ENCODE peak calls at places on chromosomes 3 and 15, in four cellular contexts. J is GM10248, H is GM20000, G is brain microvascular endothelial cell. X is an unnamed sample.

GRCh38 chr3:100045696-100046095 is 68.6 kb downstream of the FILIP1L start:
- DNase-seq in H (no peak), G (peak), J (no peak), X (no peak)

GRCh38 chr3:168040624-168041208 is 55.0 kb downstream of the GOLIM4 start:
- DNase-seq in G (peak), J (peak), H (peak), X (no peak)

GRCh38 chr15:50287324-50288116 is 22.0 kb upstream of the HDC start:
- DNase-seq in J (no peak), G (no peak), H (no peak), X (no peak)

GRCh38 chr3:149004622-149005021 is 13.3 kb downstream of the GYG1 start:
- DNase-seq in G (peak), H (no peak), J (no peak), X (no peak)

GRCh38 chr3:4583441-4583840 is 90.3 kb downstream of the ITPR1 start:
- DNase-seq in J (no peak), G (no peak), H (no peak), X (no peak)

GRCh38 chr15:39886418-39886817 is 33.6 kb downstream of the GPR176 start:
- DNase-seq in H (no peak), J (no peak), G (no peak), X (no peak)

GRCh38 chr3:15319575-15319974 is 12.8 kb downstream of the SH3BP5 start:
- DNase-seq in J (no peak), G (peak), H (no peak), X (no peak)

GRCh38 chr3:37864904-37865303 is 3.2 kb downstream of the CTDSPL start:
- DNase-seq in J (no peak), G (no peak), H (peak), X (no peak)

GRCh38 chr15:83090465-83090864 is 17.0 kb upstream of the TM6SF1 start:
- DNase-seq in J (no peak), H (no peak), G (no peak), X (no peak)

GRCh38 chr15:59594493-59594942 is 17.1 kb upstream of the GCNT3 start:
- DNase-seq in H (no peak), J (no peak), G (peak), X (no peak)

GRCh38 chr15:42921049-42921731 is 612 bp upstream of the TTBK2 start:
- DNase-seq in H (peak), J (peak), G (peak), X (no peak)

GRCh38 chr15:34883633-34884032 is 85.9 kb downstream of the AQR start:
- DNase-seq in G (peak), J (no peak), H (no peak), X (no peak)

GRCh38 chr3:65672876-65673815 is 365.6 kb downstream of the MAGI1 start:
- DNase-seq in H (peak), G (peak), J (peak), X (no peak)

GRCh38 chr3:119434703-119435102 is 28.7 kb downstream of the TMEM39A start:
- DNase-seq in H (no peak), G (no peak), J (no peak), X (no peak)

GRCh38 chr3:149908558-149908957 is 62.1 kb downstream of the PFN2 start:
- DNase-seq in J (no peak), G (no peak), H (no peak), X (no peak)

GRCh38 chr15:52783191-52783829 is 6.8 kb downstream of the ONECUT1 start:
- DNase-seq in G (no peak), J (no peak), H (peak), X (no peak)

GRCh38 chr15:80709542-80709941 is 14.4 kb downstream of the ABHD17C start:
- DNase-seq in H (no peak), J (no peak), G (no peak), X (no peak)

GRCh38 chr15:66498501-66499386 is 1.2 kb upstream of the SNAPC5 start:
- DNase-seq in G (no peak), J (no peak), H (no peak), X (no peak)

GRCh38 chr3:123365450-123366143 is 83.3 kb downstream of the ADCY5 start:
- DNase-seq in J (no peak), G (no peak), H (no peak), X (no peak)

GRCh38 chr15:42053010-42053409 is 32.2 kb upstream of the PLA2G4E start:
- DNase-seq in J (no peak), H (no peak), G (no peak), X (no peak)

GRCh38 chr15:101397521-101398003 is 91.9 kb downstream of the PCSK6 start:
- DNase-seq in J (no peak), G (no peak), H (no peak), X (peak)

GRCh38 chr3:187623285-187623814 is 46.8 kb downstream of the SST start:
- DNase-seq in G (no peak), H (no peak), J (no peak), X (no peak)

GRCh38 chr3:145557405-145557804 is 603.6 kb downstream of the PLOD2 start:
- DNase-seq in J (no peak), G (peak), H (no peak), X (no peak)

GRCh38 chr3:148794357-148794756 is 33.3 kb upstream of the CPB1 start:
- DNase-seq in G (peak), J (no peak), H (no peak), X (no peak)

GRCh38 chr15:70430029-70430428 is 332.3 kb upstream of the TLE3 start:
- DNase-seq in G (peak), J (no peak), H (no peak), X (no peak)

GRCh38 chr3:13707456-13707855 is 158.5 kb downstream of the FBLN2 start:
- DNase-seq in G (no peak), H (no peak), J (no peak), X (peak)

GRCh38 chr3:124772081-124772831 is 42.0 kb downstream of the UMPS start:
- DNase-seq in J (no peak), G (peak), H (no peak), X (no peak)
- TF ChIP-seq CTCF in J (no peak), G (no peak), H (no peak), X (no peak)

GRCh38 chr3:127373701-127374625 is 86.1 kb upstream of the PRR20G start:
- DNase-seq in H (peak), J (peak), G (no peak), X (no peak)
- TF ChIP-seq CTCF in H (peak), J (peak), G (peak), X (peak)

DNA sequence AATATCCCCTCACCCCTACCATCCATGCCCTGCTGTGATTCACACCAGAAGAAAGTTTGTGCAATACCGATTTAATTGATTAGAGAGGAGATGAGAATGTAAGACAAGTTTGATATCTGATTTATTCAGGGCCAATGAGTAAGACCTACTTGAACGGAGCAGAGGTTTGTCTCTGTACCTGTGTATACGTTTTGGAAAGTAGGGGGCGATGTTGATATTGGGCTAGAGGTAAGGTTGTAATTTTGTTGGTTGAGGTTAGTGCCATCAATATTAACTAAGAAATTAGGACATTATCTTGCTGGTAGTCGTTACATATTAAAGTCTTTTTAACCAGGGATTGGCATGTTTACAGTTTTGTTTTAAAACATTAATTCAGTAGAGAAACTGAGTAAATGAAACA is 20.5 kb downstream of the EAF2 start:
- DNase-seq in H (no peak), G (peak), J (no peak), X (no peak)
- TF ChIP-seq CTCF in H (no peak), G (peak), J (no peak), X (peak)

DNA sequence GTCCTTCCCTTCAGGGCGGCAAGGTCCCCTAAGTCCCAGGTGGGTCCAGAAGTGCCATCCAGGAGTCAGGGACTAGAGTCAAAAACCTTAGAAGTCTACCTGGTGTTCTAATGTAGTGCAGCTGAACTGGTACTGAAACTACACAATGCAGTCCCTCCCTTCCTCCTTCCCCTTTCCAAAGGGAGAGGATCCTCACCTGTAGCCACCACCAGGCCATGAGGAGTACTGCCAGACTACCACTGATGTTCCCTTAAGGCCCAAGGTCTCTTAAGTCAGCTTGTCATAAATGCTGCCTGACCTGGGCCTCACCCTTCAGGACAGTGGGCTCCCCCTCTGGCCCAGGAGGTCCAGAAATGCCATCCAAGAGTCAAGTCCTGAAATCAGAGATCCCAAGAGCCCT is 98.9 kb downstream of the ULK4 start:
- DNase-seq in G (no peak), J (no peak), H (no peak), X (no peak)
- TF ChIP-seq CTCF in G (peak), J (no peak), H (no peak), X (peak)

GRCh38 chr15:74838117-74838516 is 4.8 kb downstream of the ULK3 start:
- DNase-seq in J (no peak), H (no peak), G (no peak), X (no peak)

GRCh38 chr15:74841761-74842385 is 1.1 kb downstream of the ULK3 start:
- DNase-seq in H (peak), G (no peak), J (no peak), X (no peak)

GRCh38 chr15:74840851-74841760 is 1.9 kb downstream of the ULK3 start:
- DNase-seq in H (no peak), J (no peak), G (no peak), X (no peak)

GRCh38 chr15:74838746-74839525 is 4.0 kb downstream of the ULK3 start:
- DNase-seq in H (no peak), J (no peak), G (no peak), X (no peak)

GRCh38 chr15:74839526-74840395 is 3.2 kb downstream of the ULK3 start:
- DNase-seq in J (no peak), G (no peak), H (no peak), X (no peak)
- TF ChIP-seq CTCF in J (no peak), G (peak), H (no peak), X (no peak)

GRCh38 chr3:8499181-8499611 is 2.4 kb upstream of the LMCD1 start:
- DNase-seq in H (no peak), G (no peak), J (no peak), X (no peak)

GRCh38 chr3:8500208-8500961 is 1.2 kb upstream of the LMCD1 start:
- DNase-seq in J (no peak), H (no peak), G (peak), X (no peak)

GRCh38 chr3:8500966-8501365 is 657 bp upstream of the LMCD1 start:
- DNase-seq in G (no peak), H (no peak), J (no peak), X (no peak)

GRCh38 chr3:8503461-8503860 is 1.8 kb downstream of the LMCD1 start:
- DNase-seq in H (no peak), G (no peak), J (no peak), X (no peak)

DNA sequence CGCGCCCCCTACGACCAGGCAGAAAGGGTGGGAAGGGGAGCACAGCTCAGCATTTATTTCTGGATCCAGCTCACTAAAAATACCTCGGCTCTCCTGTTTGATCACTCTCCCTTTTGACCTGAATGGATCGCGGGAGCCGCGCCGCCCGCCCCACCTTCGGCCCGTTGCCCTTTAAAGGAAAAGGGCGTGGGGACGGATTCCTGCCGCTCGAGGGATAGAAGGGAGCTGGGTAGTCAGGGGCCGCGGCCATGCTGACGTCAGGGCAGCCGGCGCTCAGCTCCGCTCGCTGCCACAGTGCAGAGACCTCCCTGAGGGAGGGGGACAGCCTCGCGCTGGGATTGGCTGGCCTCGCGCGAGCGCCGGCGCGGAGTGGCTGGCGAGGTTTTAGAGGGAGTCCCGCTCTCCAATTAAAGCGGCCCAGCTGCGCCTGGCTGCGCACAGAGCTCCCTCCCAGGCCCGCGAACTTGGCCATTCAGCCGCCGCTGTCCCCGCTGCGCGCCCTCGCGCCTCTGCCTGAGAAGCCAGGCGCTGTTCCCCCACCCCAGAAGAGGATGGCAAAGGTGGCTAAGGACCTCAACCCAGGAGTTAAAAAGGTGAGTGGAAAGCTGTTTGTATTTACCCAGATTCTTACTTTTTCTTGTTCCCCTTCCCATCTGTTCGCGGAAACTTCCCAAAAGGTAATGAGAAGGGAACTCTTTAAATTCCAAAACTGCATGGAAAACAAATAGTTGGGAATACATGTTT is at the start of gene LMCD1:
- DNase-seq in J (peak), G (peak), H (peak), X (peak)
- TF ChIP-seq CTCF in J (no peak), G (peak), H (no peak), X (peak)

GRCh38 chr3:181454451-181455027 is 257.2 kb upstream of the SOX2 start:
- DNase-seq in G (no peak), J (no peak), H (no peak), X (no peak)
- TF ChIP-seq CTCF in G (peak), J (no peak), H (no peak), X (no peak)

X was measured in chondrocyte.